ENCODE peak calls at places on chromosomes 5 and 9, in seven cellular contexts. N is cardiac muscle cell, M is NT2/D1, E is gastrocnemius medialis, V is tibial artery, C is tibial nerve, F is mesendoderm. X is an unnamed sample. For H3K4me1, the result is how much of the 10 kb centered on the place peaks cover.

GRCh38 chr5:163504091-163504931 is 1.1 kb upstream of the MAT2B start:
- DNase-seq in E (peak), F (peak), N (peak), V (peak), M (no peak), C (peak), X (peak)

GRCh38 chr9:114071197-114071795 is 6.8 kb downstream of the AMBP start:
- DNase-seq in E (no peak), M (no peak), N (no peak), V (peak), C (no peak), F (no peak), X (no peak)

GRCh38 chr9:87521834-87522233 is 24.2 kb downstream of the DAPK1 start:
- DNase-seq in M (no peak), N (no peak), E (no peak), C (no peak), F (no peak), V (no peak), X (no peak)

GRCh38 chr5:169744336-169744735 is 107.3 kb downstream of the DOCK2 start:
- DNase-seq in F (no peak), E (no peak), M (no peak), C (no peak), V (no peak), N (no peak), X (no peak)

GRCh38 chr5:1053391-1054017 is 44.9 kb downstream of the NKD2 start:
- DNase-seq in C (no peak), V (no peak), M (no peak), F (no peak), N (peak), E (no peak), X (no peak)

GRCh38 chr5:56545016-56545415 is 270.3 kb upstream of the MAP3K1 start:
- DNase-seq in V (no peak), E (no peak), F (no peak), C (no peak), M (no peak), N (no peak), X (no peak)

GRCh38 chr9:82651474-82651873 is 411.5 kb downstream of the RASEF start:
- DNase-seq in E (no peak), F (peak), M (no peak), V (no peak), C (no peak), N (no peak), X (no peak)

GRCh38 chr5:169702726-169703481 is 65.8 kb downstream of the DOCK2 start:
- DNase-seq in M (no peak), F (peak), N (no peak), C (no peak), V (no peak), E (no peak), X (no peak)

GRCh38 chr9:72362680-72363139 is 2.3 kb downstream of the ZFAND5 start:
- DNase-seq in V (peak), N (peak), C (peak), E (peak), M (no peak), F (peak), X (peak)

GRCh38 chr9:38160613-38161215 is 91.7 kb upstream of the SHB start:
- DNase-seq in N (peak), V (peak), M (peak), C (no peak), E (peak), F (peak), X (peak)

GRCh38 chr9:73753171-73753570 is 601.5 kb downstream of the ANXA1 start:
- DNase-seq in E (no peak), N (no peak), C (no peak), V (no peak), M (no peak), F (no peak), X (no peak)

GRCh38 chr5:87650284-87650683 is 237.6 kb upstream of the CCNH start:
- DNase-seq in N (no peak), M (no peak), C (no peak), E (no peak), V (no peak), F (no peak), X (no peak)

GRCh38 chr5:1495525-1495897 is 28.2 kb downstream of the LPCAT1 start:
- DNase-seq in N (no peak), C (no peak), F (no peak), V (no peak), M (no peak), E (no peak), X (no peak)

GRCh38 chr9:134180786-134181647 is 16.7 kb upstream of the RNU6ATAC start:
- DNase-seq in C (no peak), E (no peak), F (no peak), N (no peak), M (no peak), V (peak), X (no peak)

GRCh38 chr9:94586814-94587213 is 6.8 kb downstream of the FBP2 start:
- DNase-seq in C (no peak), M (no peak), V (no peak), F (no peak), N (peak), E (no peak), X (no peak)

GRCh38 chr5:161846731-161847130 is 1.2 kb upstream of the GABRA1 start:
- DNase-seq in C (no peak), M (peak), F (peak), N (peak), E (no peak), V (no peak), X (no peak)

GRCh38 chr5:55650391-55650790 is 61.7 kb downstream of the SLC38A9 start:
- DNase-seq in V (no peak), E (no peak), F (no peak), N (peak), M (no peak), C (no peak), X (no peak)

GRCh38 chr5:174316326-174316725 is 270.8 kb downstream of the NSG2 start:
- DNase-seq in M (no peak), E (no peak), N (no peak), V (peak), F (no peak), C (no peak), X (no peak)

GRCh38 chr5:52778784-52779183 is 8.9 kb upstream of the ITGA1 start:
- DNase-seq in C (no peak), V (no peak), E (no peak), M (no peak), F (no peak), N (no peak), X (no peak)

GRCh38 chr9:94920439-94920951 is 194.0 kb downstream of the AOPEP start:
- DNase-seq in C (peak), N (peak), M (no peak), E (no peak), F (peak), V (peak), X (peak)

GRCh38 chr9:95176755-95177319 is 140.7 kb downstream of the FANCC start:
- DNase-seq in F (no peak), N (no peak), M (no peak), C (no peak), E (no peak), V (no peak), X (no peak)

GRCh38 chr5:75921011-75921410 is 162.2 kb upstream of the SV2C start:
- DNase-seq in F (no peak), M (no peak), E (no peak), N (no peak), V (no peak), C (no peak), X (no peak)

GRCh38 chr5:176658817-176659216 is 11.5 kb downstream of the TSPAN17 start:
- DNase-seq in M (no peak), E (no peak), C (no peak), F (no peak), V (no peak), N (peak), X (no peak)

GRCh38 chr5:7856855-7857254 is 5.9 kb upstream of the CFAP90 start:
- DNase-seq in N (peak), M (peak), F (peak), C (no peak), E (no peak), V (no peak), X (no peak)

GRCh38 chr5:157069949-157070348 is 11.0 kb upstream of the HAVCR1 start:
- DNase-seq in M (no peak), E (no peak), N (no peak), V (no peak), C (no peak), F (no peak), X (no peak)

GRCh38 chr9:133598978-133599377 is 10.2 kb downstream of the FAM163B start:
- DNase-seq in C (no peak), V (no peak), N (no peak), E (no peak), F (no peak), M (no peak), X (no peak)

GRCh38 chr9:136791466-136792276 is 527 bp downstream of the TMEM141 start:
- DNase-seq in V (peak), C (no peak), N (peak), M (no peak), F (peak), E (no peak), X (no peak)

GRCh38 chr9:135260776-135261175 is 173.3 kb downstream of the OLFM1 start:
- DNase-seq in N (no peak), V (no peak), C (no peak), E (no peak), F (no peak), M (peak), X (no peak)

GRCh38 chr5:31811210-31811609 is 172.3 kb downstream of the PDZD2 start:
- DNase-seq in M (no peak), N (peak), E (peak), V (no peak), F (peak), C (no peak), X (no peak)

GRCh38 chr5:63911871-63912270 is 50.4 kb downstream of the HTR1A start:
- DNase-seq in M (no peak), V (no peak), F (peak), N (no peak), E (no peak), C (no peak), X (no peak)

GRCh38 chr5:99005506-99005905 is 76.7 kb upstream of the CHD1 start:
- DNase-seq in V (no peak), M (no peak), E (no peak), N (no peak), F (peak), C (no peak), X (no peak)

GRCh38 chr9:109253637-109254284 is 67.1 kb downstream of the EPB41L4B start:
- DNase-seq in E (no peak), N (peak), C (no peak), F (peak), V (no peak), M (no peak), X (no peak)

GRCh38 chr9:131734165-131734610 is 5.7 kb downstream of the RAPGEF1 start:
- DNase-seq in M (no peak), V (no peak), N (peak), F (no peak), C (no peak), E (peak), X (no peak)
- H3K4me1 ChIP-seq in M (under half), V (under half), N (under half), F (under half), C (half or more), E (half or more), X (half or more)

GRCh38 chr9:121717141-121717749 is 65.8 kb downstream of the DAB2IP start:
- DNase-seq in E (no peak), C (no peak), V (no peak), M (no peak), N (no peak), F (no peak), X (no peak)

GRCh38 chr9:121718501-121718900 is 67.1 kb downstream of the DAB2IP start:
- DNase-seq in F (peak), V (no peak), N (no peak), M (no peak), C (no peak), E (no peak), X (no peak)

GRCh38 chr9:121720992-121721350 is 69.5 kb downstream of the DAB2IP start:
- DNase-seq in E (no peak), F (no peak), M (no peak), N (no peak), V (no peak), C (no peak), X (no peak)

GRCh38 chr9:121720311-121720991 is 69.0 kb downstream of the DAB2IP start:
- DNase-seq in C (no peak), V (no peak), M (no peak), E (no peak), N (no peak), F (no peak), X (no peak)

DNA sequence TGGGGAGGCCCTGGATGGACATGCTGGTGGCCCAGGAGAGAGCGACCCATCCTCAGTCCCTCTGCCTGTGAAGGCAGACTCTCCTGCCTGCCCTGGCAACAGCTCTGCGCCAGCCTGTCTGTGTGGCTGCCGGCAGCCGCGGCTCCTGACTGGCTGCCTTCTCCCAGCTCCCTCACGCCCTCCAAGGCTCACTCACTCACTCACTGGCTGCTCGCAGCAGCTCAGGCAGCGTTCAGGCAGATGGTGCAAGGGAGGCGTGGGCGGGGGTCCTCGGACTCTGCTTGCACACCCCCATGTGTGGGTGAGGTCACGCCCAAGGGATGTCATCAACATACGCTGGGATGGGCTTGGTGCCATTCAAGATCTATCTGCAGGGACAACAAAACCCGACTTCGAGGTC is 66.6 kb downstream of the DAB2IP start:
- DNase-seq in N (peak), C (no peak), E (no peak), V (peak), F (no peak), M (no peak), X (no peak)
- H3K4me1 ChIP-seq in N (under half), C (under half), E (half or more), V (under half), F (under half), M (under half), X (under half)

GRCh38 chr5:150631326-150631701 is 9.1 kb upstream of the SYNPO start:
- DNase-seq in C (no peak), M (no peak), F (no peak), E (no peak), V (no peak), N (no peak), X (no peak)
- H3K4me1 ChIP-seq in C (under half), M (under half), F (under half), E (half or more), V (under half), N (under half), X (under half)

GRCh38 chr5:140181525-140181924 is 6.5 kb downstream of the CYSTM1 start:
- DNase-seq in N (no peak), V (no peak), C (no peak), E (no peak), F (no peak), M (no peak), X (no peak)
- H3K4me1 ChIP-seq in N (under half), V (under half), C (under half), E (half or more), F (under half), M (under half), X (under half)

GRCh38 chr9:35516481-35516880 is 26.6 kb downstream of the RUSC2 start:
- DNase-seq in E (no peak), C (no peak), M (no peak), F (peak), N (peak), V (no peak), X (no peak)

GRCh38 chr9:35518212-35518917 is 28.5 kb downstream of the RUSC2 start:
- DNase-seq in F (peak), V (no peak), C (no peak), M (peak), E (peak), N (peak), X (no peak)

GRCh38 chr9:35517136-35517535 is 27.2 kb downstream of the RUSC2 start:
- DNase-seq in V (no peak), N (peak), E (no peak), C (no peak), F (peak), M (no peak), X (no peak)

GRCh38 chr9:35517552-35518211 is 27.8 kb downstream of the RUSC2 start:
- DNase-seq in C (no peak), M (no peak), F (no peak), V (no peak), E (no peak), N (no peak), X (no peak)

DNA sequence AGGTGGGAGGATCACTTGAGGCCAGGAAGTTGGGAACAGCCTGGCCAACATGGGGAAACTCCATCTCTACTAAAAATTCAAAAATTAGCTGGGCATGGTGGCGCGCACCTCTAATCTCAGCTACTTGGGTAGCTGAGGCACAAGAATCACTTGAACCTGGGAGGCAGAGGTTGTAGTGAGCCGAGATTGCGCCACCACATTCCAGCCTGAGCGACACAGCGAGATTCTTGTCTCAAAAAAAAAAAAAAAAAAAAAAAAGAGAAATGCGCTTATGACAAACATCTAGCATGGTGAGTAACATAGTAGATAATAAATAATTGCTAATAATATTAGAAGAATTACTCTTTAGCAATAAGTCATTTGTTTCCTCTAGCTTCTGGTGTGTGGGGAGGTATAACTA is 25.9 kb downstream of the RUSC2 start:
- DNase-seq in E (no peak), C (no peak), N (peak), V (no peak), M (no peak), F (peak), X (no peak)
- H3K4me1 ChIP-seq in E (half or more), C (half or more), N (under half), V (under half), M (under half), F (under half), X (under half)

GRCh38 chr9:124308606-124309310 is 51.0 kb downstream of the NEK6 start:
- DNase-seq in E (no peak), C (no peak), V (no peak), F (peak), M (no peak), N (no peak), X (no peak)
- H3K4me1 ChIP-seq in E (under half), C (under half), V (under half), F (under half), M (under half), N (under half), X (under half)

DNA sequence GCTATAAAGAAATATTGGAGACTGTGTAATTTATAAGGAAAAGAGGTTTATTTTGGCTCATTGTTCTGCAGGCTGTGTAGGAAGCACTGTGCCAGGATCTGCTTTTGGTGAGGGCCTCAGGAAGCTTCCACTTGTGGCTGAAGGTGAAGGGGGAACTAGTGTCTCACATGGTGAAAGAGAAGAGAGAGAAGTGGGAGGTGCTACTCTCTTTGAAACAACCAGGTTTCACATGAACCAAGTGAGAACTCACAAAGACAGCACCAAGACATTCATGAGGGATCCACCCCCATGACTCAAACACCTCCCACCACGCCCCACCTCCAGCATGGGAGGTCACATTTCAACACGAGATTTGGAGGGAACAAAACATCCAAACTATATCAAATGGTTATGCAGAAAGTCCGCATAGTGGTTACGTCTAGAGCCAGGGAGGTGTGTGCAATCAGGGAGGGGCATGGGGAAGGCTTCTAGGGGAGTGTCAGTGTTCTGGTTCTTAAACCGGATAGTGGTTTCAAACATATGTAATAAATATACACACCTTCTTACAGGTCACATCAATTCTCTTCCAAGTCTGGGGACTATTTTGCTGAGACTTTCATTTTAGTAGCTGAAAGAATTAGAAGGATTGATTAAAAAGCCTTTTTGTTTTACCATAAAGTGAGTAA is 113.0 kb downstream of the TRIO start:
- DNase-seq in V (no peak), F (peak), N (no peak), C (no peak), E (no peak), M (no peak), X (no peak)
- H3K4me1 ChIP-seq in V (under half), F (under half), N (under half), C (under half), E (under half), M (under half), X (under half)

GRCh38 chr5:173243215-173243614 is 8.2 kb upstream of the NKX2-5 start:
- DNase-seq in E (no peak), M (no peak), N (no peak), V (no peak), F (no peak), C (no peak), X (no peak)
- H3K4me1 ChIP-seq in E (under half), M (under half), N (under half), V (under half), F (under half), C (under half), X (half or more)

GRCh38 chr9:128555180-128555721 is 2.9 kb downstream of the SPTAN1 start:
- DNase-seq in F (peak), N (peak), M (peak), E (no peak), V (no peak), C (no peak), X (no peak)
- H3K4me1 ChIP-seq in F (under half), N (under half), M (under half), E (half or more), V (under half), C (half or more), X (half or more)

GRCh38 chr9:120885459-120885858 is 8.5 kb upstream of the PHF19 start:
- DNase-seq in M (no peak), C (no peak), E (no peak), N (no peak), V (no peak), F (no peak), X (no peak)
- H3K4me1 ChIP-seq in M (under half), C (under half), E (under half), N (under half), V (under half), F (under half), X (under half)